ENCODE peak calls at places on chromosomes 2 and 18, in seven cellular contexts. A, V, S, R, X, B and P are unnamed samples.

GRCh38 chr2:100786297-100786658 is 33.7 kb upstream of the NPAS2 start:
- DNase-seq in V (no peak), X (no peak), R (no peak), A (no peak), S (no peak), B (no peak), P (no peak)

GRCh38 chr2:191478754-191479679 is 198.9 kb upstream of the NABP1 start:
- DNase-seq in R (no peak), B (no peak), A (no peak), S (peak), V (no peak), X (peak), P (no peak)

GRCh38 chr18:670456-670996 is 13.1 kb downstream of the TYMS start:
- DNase-seq in S (no peak), X (no peak), V (no peak), A (no peak), B (no peak), R (no peak), P (no peak)

GRCh38 chr2:221895366-221896121 is 323.4 kb upstream of the EPHA4 start:
- DNase-seq in R (no peak), V (no peak), S (no peak), A (no peak), B (no peak), X (no peak), P (no peak)

GRCh38 chr18:63903981-63904570 is 3.7 kb upstream of the SERPINB10 start:
- DNase-seq in X (no peak), V (no peak), B (no peak), S (no peak), A (no peak), R (no peak), P (no peak)

GRCh38 chr2:147297820-147298219 is 547.0 kb upstream of the ACVR2A start:
- DNase-seq in B (peak), A (no peak), R (no peak), X (no peak), V (no peak), S (no peak), P (no peak)

GRCh38 chr18:50192903-50193795 is 1.8 kb downstream of the MYO5B start:
- DNase-seq in A (no peak), S (no peak), V (no peak), B (no peak), X (peak), R (no peak), P (no peak)

GRCh38 chr2:152200101-152200500 is 24.5 kb upstream of the STAM2 start:
- DNase-seq in B (no peak), X (no peak), V (no peak), S (no peak), A (no peak), R (no peak), P (no peak)

GRCh38 chr2:162768646-162769045 is 69.9 kb downstream of the KCNH7 start:
- DNase-seq in R (no peak), B (no peak), X (no peak), S (no peak), V (no peak), A (no peak), P (no peak)

GRCh38 chr2:61715501-61715900 is 138.4 kb downstream of the FAM161A start:
- DNase-seq in R (no peak), S (no peak), X (no peak), A (no peak), V (no peak), B (no peak), P (no peak)

GRCh38 chr2:201656102-201656501 is 12.8 kb upstream of the TMEM237 start:
- DNase-seq in B (no peak), S (no peak), R (no peak), A (no peak), V (no peak), X (no peak), P (no peak)
- H3K27ac ChIP-seq in B (no peak), S (no peak), R (no peak), A (no peak), V (no peak), X (peak), P (no peak)

GRCh38 chr2:204871246-204871953 is 326.1 kb downstream of the PARD3B start:
- DNase-seq in V (no peak), A (peak), B (no peak), R (no peak), S (peak), X (peak), P (no peak)

GRCh38 chr2:204869142-204869823 is 324.0 kb downstream of the PARD3B start:
- DNase-seq in X (no peak), R (no peak), B (no peak), V (no peak), A (no peak), S (no peak), P (no peak)

GRCh38 chr2:204870053-204870452 is 324.8 kb downstream of the PARD3B start:
- DNase-seq in V (no peak), X (no peak), S (no peak), B (no peak), R (no peak), A (no peak), P (no peak)
- TF ChIP-seq POLR2AphosphoS5 in V (no peak), X (no peak), S (no peak), B (no peak), R (no peak), A (no peak), P (no peak)

GRCh38 chr2:95328386-95329125 is 31.4 kb downstream of the KCNIP3 start:
- DNase-seq in B (no peak), A (no peak), S (no peak), R (no peak), V (no peak), X (no peak), P (no peak)
- TF ChIP-seq REST in B (no peak), A (no peak), S (no peak), R (no peak), V (no peak), X (no peak), P (no peak)

GRCh38 chr2:25378731-25379490 is 37.2 kb upstream of the DNMT3A start:
- DNase-seq in B (no peak), S (no peak), A (no peak), R (no peak), V (no peak), X (no peak), P (no peak)

GRCh38 chr2:25375371-25375988 is 33.8 kb upstream of the DNMT3A start:
- DNase-seq in R (no peak), V (no peak), B (no peak), A (no peak), S (no peak), X (no peak), P (peak)

GRCh38 chr2:25377822-25378421 is 36.2 kb upstream of the DNMT3A start:
- DNase-seq in A (no peak), B (no peak), V (no peak), R (no peak), X (no peak), S (no peak), P (no peak)

GRCh38 chr2:25375989-25376545 is 34.3 kb upstream of the DNMT3A start:
- DNase-seq in B (no peak), X (no peak), R (no peak), V (no peak), A (no peak), S (no peak), P (no peak)

DNA sequence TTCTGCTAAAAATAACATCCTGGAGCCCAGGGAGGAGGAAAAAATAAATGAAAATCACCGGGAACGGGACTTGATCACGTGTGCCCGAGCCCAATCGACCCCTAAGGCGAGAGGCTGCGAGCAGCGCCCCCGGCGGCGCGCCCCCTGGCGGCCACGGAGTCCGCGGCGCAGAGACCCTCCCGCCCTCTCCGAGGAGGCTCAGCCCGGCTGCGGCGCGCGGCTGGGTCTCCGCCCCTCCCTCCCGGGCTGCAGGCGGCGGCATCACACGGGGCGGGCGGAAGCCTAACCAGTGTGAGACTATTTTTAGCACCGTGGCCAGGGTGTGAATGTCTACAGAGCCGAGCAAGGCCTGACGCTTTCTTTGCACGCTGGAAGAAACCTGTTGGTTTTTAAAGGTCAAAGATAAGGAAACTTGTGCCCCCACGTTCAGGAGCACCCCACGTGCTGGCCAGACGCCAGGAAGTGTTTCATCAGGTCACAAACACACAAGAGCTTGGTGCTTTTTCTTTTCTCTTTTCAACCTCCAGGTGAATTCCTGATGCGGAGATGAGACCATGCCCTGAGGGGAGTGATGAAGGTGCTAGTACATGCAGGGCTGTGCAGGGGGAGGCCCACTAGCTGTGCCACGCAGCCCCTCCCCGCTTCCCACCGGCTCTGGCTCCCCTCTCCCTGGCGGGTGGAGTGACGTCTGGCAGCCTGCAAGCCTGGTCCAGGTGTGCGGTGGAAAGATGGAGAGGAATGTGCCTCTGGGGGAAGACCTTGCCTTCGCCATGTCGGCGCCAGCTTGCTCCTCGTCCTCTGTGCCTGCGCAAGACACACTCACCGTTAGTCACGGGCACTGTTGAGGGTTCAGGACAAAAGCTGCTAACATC is 35.3 kb upstream of the DNMT3A start:
- DNase-seq in X (peak), A (peak), B (peak), R (peak), S (peak), V (peak), P (peak)
- H3K27ac ChIP-seq in X (no peak), A (no peak), B (peak), R (peak), S (no peak), V (no peak), P (peak)

GRCh38 chr2:175445276-175445675 is 263.8 kb upstream of the ATP5MC3 start:
- DNase-seq in R (no peak), B (no peak), S (peak), V (no peak), A (no peak), X (no peak), P (peak)

GRCh38 chr2:175450029-175450428 is 268.5 kb upstream of the ATP5MC3 start:
- DNase-seq in R (no peak), V (no peak), X (no peak), B (no peak), A (no peak), S (no peak), P (no peak)

GRCh38 chr2:175441361-175441760 is 259.9 kb upstream of the ATP5MC3 start:
- DNase-seq in B (no peak), V (no peak), X (no peak), R (no peak), A (no peak), S (no peak), P (no peak)

GRCh38 chr2:175449616-175450015 is 268.1 kb upstream of the ATP5MC3 start:
- DNase-seq in A (no peak), R (no peak), B (no peak), X (no peak), S (no peak), V (no peak), P (no peak)

DNA sequence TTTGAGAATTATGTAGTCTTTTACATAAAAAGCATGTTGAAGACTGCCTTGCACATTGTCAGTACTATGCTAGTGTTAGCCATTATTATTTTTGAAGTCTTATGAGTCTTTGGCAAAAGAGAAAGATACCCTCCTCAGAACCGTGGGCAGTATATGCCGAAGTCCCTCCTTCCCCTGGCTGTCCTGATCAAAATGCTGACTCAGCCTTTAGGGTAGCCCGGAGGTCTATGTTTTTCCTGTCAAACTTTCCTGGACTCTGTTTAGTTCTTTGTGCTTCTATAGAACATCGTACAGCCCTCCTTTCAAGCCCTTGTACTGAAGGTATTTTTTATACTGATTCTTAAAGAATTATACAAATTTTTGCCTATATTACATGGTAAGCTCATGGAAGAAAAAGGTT is 264.7 kb upstream of the ATP5MC3 start:
- DNase-seq in X (no peak), V (no peak), R (no peak), A (no peak), B (no peak), S (no peak), P (no peak)
- TF ChIP-seq POLR2AphosphoS5 in X (no peak), V (no peak), R (no peak), A (no peak), B (no peak), S (no peak), P (no peak)

DNA sequence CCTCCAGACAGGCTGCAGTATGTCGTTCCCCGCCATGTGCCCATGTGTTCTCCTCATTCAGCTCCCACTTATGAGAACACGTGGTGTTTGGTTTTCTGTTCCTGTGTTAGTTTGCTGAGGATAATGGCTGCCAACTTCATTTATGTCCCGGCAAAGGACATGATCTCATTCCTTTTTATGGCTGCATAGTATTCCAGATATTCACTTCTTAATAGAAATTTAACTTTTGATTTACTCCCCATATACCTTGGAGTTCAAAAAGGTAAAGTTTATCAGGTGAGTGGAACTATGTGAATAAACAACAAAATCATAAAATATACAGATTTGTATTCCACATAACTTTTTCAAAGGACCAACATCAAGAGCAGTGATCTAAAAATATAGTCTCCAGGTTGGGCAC is 372.6 kb downstream of the STK39 start:
- DNase-seq in V (no peak), R (no peak), S (no peak), B (no peak), X (no peak), A (no peak), P (no peak)
- TF ChIP-seq REST in V (no peak), R (no peak), S (no peak), B (no peak), X (no peak), A (no peak), P (no peak)

DNA sequence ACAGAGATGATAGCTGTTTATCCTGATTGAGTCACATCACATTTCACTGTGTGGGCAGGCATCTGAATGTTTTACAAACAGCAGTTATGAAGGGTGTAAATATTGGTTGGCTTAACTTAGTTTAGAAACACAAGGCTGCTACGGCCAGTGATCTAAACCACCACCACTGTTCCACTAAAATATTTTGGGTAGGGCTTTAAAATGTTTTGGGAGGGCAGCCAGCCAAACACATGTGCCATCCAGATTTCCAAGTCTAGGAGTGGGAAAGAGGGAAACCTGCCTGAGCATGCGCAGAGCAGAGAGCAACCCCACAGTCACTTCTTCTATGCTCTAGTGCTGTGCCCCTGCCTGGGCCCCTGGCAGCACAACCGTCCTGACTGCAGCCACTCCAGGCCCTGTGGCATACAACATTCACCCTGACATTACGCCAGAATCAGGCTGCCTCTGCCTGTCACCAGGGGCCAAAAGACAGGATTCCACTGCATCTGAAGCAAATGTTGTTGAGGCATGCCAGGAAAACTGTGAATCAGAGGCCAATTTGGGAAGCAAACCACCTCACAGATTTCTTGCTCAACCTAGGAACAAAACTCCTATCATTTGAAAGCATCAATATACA is 74.8 kb upstream of the COL5A2 start:
- DNase-seq in X (peak), B (no peak), A (peak), V (no peak), R (no peak), S (no peak), P (no peak)
- H3K27ac ChIP-seq in X (peak), B (no peak), A (peak), V (no peak), R (no peak), S (no peak), P (no peak)

DNA sequence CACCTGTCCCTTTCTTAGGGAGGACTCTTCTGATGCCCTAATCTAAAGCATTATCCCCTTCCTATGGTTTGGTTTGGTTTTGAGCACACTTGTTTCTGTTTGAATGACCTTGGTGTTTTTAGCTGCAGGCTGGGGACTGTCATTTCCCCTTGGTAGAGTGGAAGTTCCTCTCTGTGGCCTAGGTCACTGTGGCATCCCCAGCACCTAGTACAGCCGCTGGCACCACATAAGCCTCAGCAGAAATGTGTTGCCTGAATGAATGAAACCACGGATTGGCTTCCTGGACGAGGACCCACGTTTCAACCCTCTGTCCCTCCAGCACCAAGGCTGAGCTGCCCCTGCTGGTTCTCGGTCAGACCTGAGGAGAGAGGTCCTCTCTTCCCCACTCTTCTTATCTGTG is 159.9 kb downstream of the CTIF start:
- DNase-seq in S (no peak), A (no peak), R (no peak), X (no peak), B (no peak), V (no peak), P (peak)
- TF ChIP-seq POLR2AphosphoS5 in S (no peak), A (no peak), R (no peak), X (no peak), B (no peak), V (no peak), P (no peak)

GRCh38 chr18:9549405-9549804 is 65.0 kb downstream of the PPP4R1 start:
- DNase-seq in A (no peak), B (no peak), V (no peak), X (no peak), R (no peak), S (no peak), P (no peak)

GRCh38 chr18:9550413-9550812 is 63.9 kb downstream of the PPP4R1 start:
- DNase-seq in V (no peak), X (no peak), B (no peak), S (no peak), R (no peak), A (no peak), P (no peak)

GRCh38 chr18:9546468-9546867 is 67.9 kb downstream of the PPP4R1 start:
- DNase-seq in R (no peak), B (no peak), S (no peak), X (no peak), A (no peak), V (no peak), P (no peak)

GRCh38 chr18:9545029-9545428 is 69.3 kb downstream of the PPP4R1 start:
- DNase-seq in B (no peak), A (no peak), R (no peak), X (no peak), V (no peak), S (no peak), P (no peak)

DNA sequence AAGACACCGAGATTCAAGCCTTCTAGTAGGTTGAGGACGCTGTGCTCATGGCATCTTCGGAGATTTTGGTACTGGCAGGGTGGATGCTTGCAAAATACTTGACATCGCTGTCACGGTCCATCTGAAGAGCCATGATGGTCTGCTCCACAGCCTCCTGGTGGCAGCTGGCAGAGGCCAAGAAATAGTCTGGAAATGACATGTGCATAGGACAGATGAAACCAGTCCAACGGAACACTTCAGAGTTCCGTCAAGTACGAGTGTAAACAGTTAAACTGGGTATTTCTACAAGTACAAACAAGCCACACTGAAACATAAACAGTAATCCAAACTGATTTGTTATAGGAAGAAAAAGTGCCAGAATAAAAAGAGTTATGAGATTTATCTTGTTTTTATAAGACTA is 66.6 kb downstream of the PPP4R1 start:
- DNase-seq in X (no peak), R (no peak), B (no peak), S (no peak), V (no peak), A (no peak), P (no peak)
- TF ChIP-seq REST in X (no peak), R (no peak), B (no peak), S (no peak), V (no peak), A (no peak), P (no peak)